ENCODE peak calls at places on chromosomes 2 and 18, in ten cellular contexts. M is CD4-positive, CD25-positive, alpha-beta regulatory T cell; N is CD8-positive, alpha-beta T cell; L is CD4-positive, alpha-beta T cell; F is AG04450; D is Panc1; V is RWPE2; Z is RWPE1; E is left ventricle myocardium inferior; C is aorta. G is an unnamed sample.
A peak's percentile ranks its signal among the peaks of the same experiment; 100 is the strongest.

GRCh38 chr2:1701556-1702185 is 42.6 kb downstream of the PXDN start:
- DNase-seq in M (no peak), N (no peak), L (no peak), F (no peak), D (no peak), V (no peak), Z (peak; percentile 68), E (no peak), C (no peak), G (no peak)

GRCh38 chr2:10046899-10047298 is 3.5 kb downstream of the KLF11 start:
- DNase-seq in M (no peak), N (no peak), L (no peak), F (no peak), D (no peak), V (no peak), Z (no peak), E (no peak), C (peak; percentile 22), G (no peak)

GRCh38 chr2:1886405-1886992 is 142.2 kb upstream of the PXDN start:
- DNase-seq in M (no peak), N (peak; percentile 16), L (peak; percentile 13), F (peak; percentile 30), D (peak; percentile 20), V (no peak), Z (peak; percentile 55), E (peak; percentile 69), C (no peak), G (no peak)

GRCh38 chr18:57539702-57540101 is 46.8 kb downstream of the FECH start:
- DNase-seq in M (no peak), N (no peak), L (no peak), F (no peak), D (no peak), V (no peak), Z (no peak), E (no peak), C (no peak), G (no peak)

GRCh38 chr2:3628800-3629199 is 29.2 kb upstream of the ALLC start:
- DNase-seq in M (no peak), N (no peak), L (no peak), F (no peak), D (no peak), V (peak; percentile 52), Z (no peak), E (no peak), C (peak; percentile 64), G (no peak)

GRCh38 chr2:1004398-1004797 is 53.7 kb downstream of the SNTG2 start:
- DNase-seq in M (no peak), N (no peak), L (no peak), F (no peak), D (no peak), V (no peak), Z (no peak), E (no peak), C (no peak), G (no peak)

GRCh38 chr2:130389783-130390182 is 33.9 kb downstream of the PTPN18 start:
- DNase-seq in M (no peak), N (no peak), L (no peak), F (no peak), D (no peak), V (no peak), Z (no peak), E (no peak), C (no peak), G (no peak)

GRCh38 chr18:40956213-40956612 is 998.8 kb upstream of the PIK3C3 start:
- DNase-seq in M (no peak), N (no peak), L (no peak), F (no peak), D (no peak), V (no peak), Z (no peak), E (no peak), C (no peak), G (no peak)

GRCh38 chr2:122433123-122433754 is 677.8 kb downstream of the TSN start:
- DNase-seq in M (no peak), N (no peak), L (no peak), F (no peak), D (no peak), V (no peak), Z (no peak), E (no peak), C (no peak), G (no peak)

GRCh38 chr2:218981390-218982311 is 3.3 kb downstream of the FEV start:
- DNase-seq in M (peak; percentile 17), N (no peak), L (peak; percentile 34), F (no peak), D (no peak), V (peak; percentile 46), Z (no peak), E (no peak), C (no peak), G (peak; percentile 33)

GRCh38 chr18:68263481-68263880 is 451.4 kb downstream of the TMX3 start:
- DNase-seq in M (no peak), N (no peak), L (no peak), F (no peak), D (no peak), V (no peak), Z (peak; percentile 5), E (no peak), C (no peak), G (no peak)

GRCh38 chr18:68267583-68267982 is 447.3 kb downstream of the TMX3 start:
- DNase-seq in M (no peak), N (no peak), L (no peak), F (peak; percentile 39), D (no peak), V (no peak), Z (peak; percentile 26), E (no peak), C (no peak), G (no peak)

GRCh38 chr18:68262697-68263293 is 452.1 kb downstream of the TMX3 start:
- DNase-seq in M (no peak), N (no peak), L (no peak), F (peak; percentile 23), D (no peak), V (no peak), Z (peak; percentile 76), E (no peak), C (no peak), G (peak; percentile 1)
- H3K27ac ChIP-seq in M (no peak overlapping the region), N (no peak overlapping the region), L (no peak overlapping the region), F (no peak overlapping the region), D (no peak overlapping the region), V (peak overlapping the region; percentile 99), Z (no peak overlapping the region), E (no peak overlapping the region), C (no peak overlapping the region), G (no peak overlapping the region)

GRCh38 chr18:74841248-74841647 is 243.6 kb downstream of the ZNF407 start:
- DNase-seq in M (no peak), N (no peak), L (no peak), F (no peak), D (no peak), V (no peak), Z (no peak), E (no peak), C (no peak), G (no peak)

GRCh38 chr18:74834424-74835309 is 237.0 kb downstream of the ZNF407 start:
- DNase-seq in M (no peak), N (no peak), L (no peak), F (no peak), D (no peak), V (no peak), Z (no peak), E (no peak), C (no peak), G (no peak)

GRCh38 chr18:74836296-74837139 is 238.8 kb downstream of the ZNF407 start:
- DNase-seq in M (no peak), N (no peak), L (no peak), F (no peak), D (no peak), V (no peak), Z (no peak), E (peak; percentile 22), C (no peak), G (no peak)

DNA sequence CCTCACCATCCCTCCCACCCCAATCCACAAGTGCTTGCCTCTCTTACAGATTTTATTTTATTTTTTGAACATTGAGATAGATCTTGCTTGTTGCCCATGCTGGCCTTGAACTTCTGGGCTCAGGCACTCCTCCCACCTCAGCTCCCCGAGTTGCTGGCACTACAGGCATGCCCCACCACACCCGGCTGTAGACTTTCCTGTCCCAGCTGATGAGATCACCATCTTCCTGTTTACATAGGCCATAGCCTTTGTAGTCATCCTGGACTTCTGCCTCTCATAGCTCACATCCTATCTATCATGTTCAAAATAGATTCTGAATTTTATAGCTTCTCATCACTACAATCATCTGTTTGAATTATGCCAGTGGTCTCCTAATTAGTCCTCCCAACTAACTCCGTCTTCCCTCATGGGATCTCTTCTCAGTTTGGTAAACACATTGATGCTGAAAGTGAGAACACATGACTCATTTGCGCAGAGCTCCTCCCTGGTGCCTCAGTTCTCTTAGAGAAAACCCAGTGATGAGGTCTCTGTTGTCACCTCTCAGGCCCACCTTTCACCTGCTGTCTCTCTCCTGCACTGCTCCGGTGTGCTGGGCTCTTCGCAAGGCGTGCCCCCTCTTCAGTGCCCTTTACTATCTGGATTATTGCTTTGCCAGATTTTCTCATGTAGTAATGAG is 243.0 kb downstream of the ZNF407 start:
- DNase-seq in M (no peak), N (no peak), L (no peak), F (no peak), D (peak; percentile 42), V (no peak), Z (peak; percentile 22), E (no peak), C (no peak), G (no peak)
- H3K27ac ChIP-seq in M (no peak overlapping the region), N (no peak overlapping the region), L (no peak overlapping the region), F (no peak overlapping the region), D (no peak overlapping the region), V (no peak overlapping the region), Z (no peak overlapping the region), E (peak overlapping the region; percentile 42), C (no peak overlapping the region), G (no peak overlapping the region)

DNA sequence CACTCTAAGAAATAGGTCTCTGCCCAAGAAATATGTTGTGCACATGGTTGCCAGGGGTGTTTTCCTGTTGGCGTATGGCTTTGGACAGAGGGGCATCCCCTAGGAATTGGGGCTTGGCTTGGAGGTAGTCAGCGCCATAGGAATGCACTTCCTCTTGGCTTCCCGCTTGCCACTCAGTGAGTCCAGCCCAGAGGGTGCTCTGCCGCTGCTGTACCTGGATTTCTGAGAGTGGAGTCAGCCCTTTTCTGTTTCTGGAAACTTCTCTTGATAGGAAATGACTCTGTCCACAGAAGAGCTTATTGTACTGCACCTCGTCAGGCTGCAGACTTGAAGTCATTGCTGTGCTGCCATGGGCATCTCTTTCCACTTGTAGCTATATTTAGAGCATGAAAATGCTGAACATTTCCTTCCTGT is 116.7 kb upstream of the MGAT5 start:
- DNase-seq in M (no peak), N (no peak), L (no peak), F (no peak), D (no peak), V (peak; percentile 84), Z (peak; percentile 89), E (no peak), C (peak; percentile 79), G (no peak)
- H3K27ac ChIP-seq in M (no peak overlapping the region), N (no peak overlapping the region), L (no peak overlapping the region), F (no peak overlapping the region), D (no peak overlapping the region), V (peak overlapping the region; percentile 83), Z (peak overlapping the region; percentile 75), E (peak overlapping the region; percentile 91), C (no peak overlapping the region), G (peak overlapping the region; percentile 32)

GRCh38 chr2:236876642-236877041 is 209.0 kb upstream of the COPS8 start:
- DNase-seq in M (no peak), N (no peak), L (no peak), F (no peak), D (no peak), V (no peak), Z (no peak), E (no peak), C (no peak), G (no peak)
- H3K27ac ChIP-seq in M (no peak overlapping the region), N (no peak overlapping the region), L (no peak overlapping the region), F (no peak overlapping the region), D (no peak overlapping the region), V (no peak overlapping the region), Z (no peak overlapping the region), E (no peak overlapping the region), C (no peak overlapping the region), G (no peak overlapping the region)

GRCh38 chr18:54393648-54394294 is 36.1 kb downstream of the C18orf54 start:
- DNase-seq in M (no peak), N (no peak), L (no peak), F (no peak), D (no peak), V (no peak), Z (no peak), E (no peak), C (no peak), G (no peak)
- H3K27ac ChIP-seq in M (no peak overlapping the region), N (no peak overlapping the region), L (no peak overlapping the region), F (no peak overlapping the region), D (no peak overlapping the region), V (no peak overlapping the region), Z (no peak overlapping the region), E (no peak overlapping the region), C (no peak overlapping the region), G (no peak overlapping the region)

G was measured in caudate nucleus.